ENCODE peak calls at places on chromosome 13, in ten cellular contexts. One of them, this sample, is unnamed.

GRCh38 chr13:21837841-21838551 is 167.1 kb downstream of the FGF9 start:
- DNase-seq in GM12878: no peak
- DNase-seq in foreskin fibroblast: no peak
- DNase-seq in hypothalamus: no peak
- DNase-seq in T follicular helper cell: no peak
- DNase-seq in stimulated activated CD4-positive, alpha-beta T cell treated with anti-CD3 and anti-CD28 coated beads, Interleukin-2, amount 100 ng/mL, for 4 hours: no peak
- DNase-seq in A673: no peak
- DNase-seq in anterior cingulate cortex: no peak
- DNase-seq in lower leg skin: peak
- DNase-seq in activated gamma-delta T cell treated with Interleukin-2 at 50 U/mL for 16 hours: no peak
- DNase-seq in this sample: no peak

GRCh38 chr13:62305758-62306157 is 890.1 kb upstream of the PCDH20 start:
- DNase-seq in GM12878: peak
- DNase-seq in foreskin fibroblast: no peak
- DNase-seq in hypothalamus: no peak
- DNase-seq in T follicular helper cell: no peak
- DNase-seq in stimulated activated CD4-positive, alpha-beta T cell treated with anti-CD3 and anti-CD28 coated beads, Interleukin-2, amount 100 ng/mL, for 4 hours: no peak
- DNase-seq in A673: no peak
- DNase-seq in anterior cingulate cortex: no peak
- DNase-seq in lower leg skin: no peak
- DNase-seq in activated gamma-delta T cell treated with Interleukin-2 at 50 U/mL for 16 hours: no peak
- DNase-seq in this sample: no peak

GRCh38 chr13:33369073-33369472 is 83.5 kb upstream of the STARD13 start:
- DNase-seq in GM12878: no peak
- DNase-seq in foreskin fibroblast: no peak
- DNase-seq in hypothalamus: no peak
- DNase-seq in T follicular helper cell: no peak
- DNase-seq in stimulated activated CD4-positive, alpha-beta T cell treated with anti-CD3 and anti-CD28 coated beads, Interleukin-2, amount 100 ng/mL, for 4 hours: no peak
- DNase-seq in A673: no peak
- DNase-seq in anterior cingulate cortex: no peak
- DNase-seq in lower leg skin: no peak
- DNase-seq in activated gamma-delta T cell treated with Interleukin-2 at 50 U/mL for 16 hours: no peak
- DNase-seq in this sample: no peak

GRCh38 chr13:50783940-50784339 is 59.6 kb downstream of the DLEU7 start:
- DNase-seq in GM12878: no peak
- DNase-seq in foreskin fibroblast: no peak
- DNase-seq in hypothalamus: no peak
- DNase-seq in T follicular helper cell: no peak
- DNase-seq in stimulated activated CD4-positive, alpha-beta T cell treated with anti-CD3 and anti-CD28 coated beads, Interleukin-2, amount 100 ng/mL, for 4 hours: no peak
- DNase-seq in A673: no peak
- DNase-seq in anterior cingulate cortex: no peak
- DNase-seq in lower leg skin: no peak
- DNase-seq in activated gamma-delta T cell treated with Interleukin-2 at 50 U/mL for 16 hours: no peak
- DNase-seq in this sample: no peak

GRCh38 chr13:109795021-109795420 is 8.6 kb upstream of the IRS2 start:
- DNase-seq in GM12878: no peak
- DNase-seq in foreskin fibroblast: no peak
- DNase-seq in hypothalamus: no peak
- DNase-seq in T follicular helper cell: no peak
- DNase-seq in stimulated activated CD4-positive, alpha-beta T cell treated with anti-CD3 and anti-CD28 coated beads, Interleukin-2, amount 100 ng/mL, for 4 hours: no peak
- DNase-seq in A673: no peak
- DNase-seq in anterior cingulate cortex: no peak
- DNase-seq in lower leg skin: no peak
- DNase-seq in activated gamma-delta T cell treated with Interleukin-2 at 50 U/mL for 16 hours: no peak
- DNase-seq in this sample: no peak

GRCh38 chr13:103324641-103325040 is 258.4 kb upstream of the SLC10A2 start:
- DNase-seq in GM12878: no peak
- DNase-seq in foreskin fibroblast: no peak
- DNase-seq in hypothalamus: no peak
- DNase-seq in T follicular helper cell: no peak
- DNase-seq in stimulated activated CD4-positive, alpha-beta T cell treated with anti-CD3 and anti-CD28 coated beads, Interleukin-2, amount 100 ng/mL, for 4 hours: no peak
- DNase-seq in A673: no peak
- DNase-seq in anterior cingulate cortex: no peak
- DNase-seq in lower leg skin: no peak
- DNase-seq in activated gamma-delta T cell treated with Interleukin-2 at 50 U/mL for 16 hours: no peak
- DNase-seq in this sample: no peak

GRCh38 chr13:36736119-36736726 is 62.4 kb downstream of the SERTM1 start:
- DNase-seq in GM12878: no peak
- DNase-seq in foreskin fibroblast: peak
- DNase-seq in hypothalamus: peak
- DNase-seq in T follicular helper cell: no peak
- DNase-seq in stimulated activated CD4-positive, alpha-beta T cell treated with anti-CD3 and anti-CD28 coated beads, Interleukin-2, amount 100 ng/mL, for 4 hours: peak
- DNase-seq in A673: peak
- DNase-seq in anterior cingulate cortex: peak
- DNase-seq in lower leg skin: peak
- DNase-seq in activated gamma-delta T cell treated with Interleukin-2 at 50 U/mL for 16 hours: peak
- DNase-seq in this sample: no peak

GRCh38 chr13:33462109-33462508 is 176.6 kb upstream of the STARD13 start:
- DNase-seq in GM12878: no peak
- DNase-seq in foreskin fibroblast: no peak
- DNase-seq in hypothalamus: no peak
- DNase-seq in T follicular helper cell: no peak
- DNase-seq in stimulated activated CD4-positive, alpha-beta T cell treated with anti-CD3 and anti-CD28 coated beads, Interleukin-2, amount 100 ng/mL, for 4 hours: no peak
- DNase-seq in A673: no peak
- DNase-seq in anterior cingulate cortex: no peak
- DNase-seq in lower leg skin: no peak
- DNase-seq in activated gamma-delta T cell treated with Interleukin-2 at 50 U/mL for 16 hours: no peak
- DNase-seq in this sample: no peak

GRCh38 chr13:51935326-51936171 is 73.8 kb downstream of the CCDC70 start:
- DNase-seq in GM12878: no peak
- DNase-seq in foreskin fibroblast: no peak
- DNase-seq in hypothalamus: no peak
- DNase-seq in T follicular helper cell: no peak
- DNase-seq in stimulated activated CD4-positive, alpha-beta T cell treated with anti-CD3 and anti-CD28 coated beads, Interleukin-2, amount 100 ng/mL, for 4 hours: no peak
- DNase-seq in A673: peak
- DNase-seq in anterior cingulate cortex: no peak
- DNase-seq in lower leg skin: no peak
- DNase-seq in activated gamma-delta T cell treated with Interleukin-2 at 50 U/mL for 16 hours: no peak
- DNase-seq in this sample: no peak

GRCh38 chr13:44758595-44759221 is 182.6 kb upstream of the TSC22D1 start:
- DNase-seq in GM12878: no peak
- DNase-seq in foreskin fibroblast: peak
- DNase-seq in hypothalamus: no peak
- DNase-seq in T follicular helper cell: no peak
- DNase-seq in stimulated activated CD4-positive, alpha-beta T cell treated with anti-CD3 and anti-CD28 coated beads, Interleukin-2, amount 100 ng/mL, for 4 hours: no peak
- DNase-seq in A673: peak
- DNase-seq in anterior cingulate cortex: no peak
- DNase-seq in lower leg skin: no peak
- DNase-seq in activated gamma-delta T cell treated with Interleukin-2 at 50 U/mL for 16 hours: no peak
- DNase-seq in this sample: no peak